ENCODE peak calls at places on chromosomes 16 and 17, in seven cellular contexts. Y is natural killer cell, Q is AG08395, Z is transverse colon, V is T-helper 9 cell, H is HL-60, M is RCC 7860. K is an unnamed sample.

GRCh38 chr16:788399-789126 is at the start of gene CHTF18:
- DNase-seq in Y (peak; percentile 95), Q (peak; percentile 100), Z (peak; percentile 94), V (peak; percentile 93), H (peak; percentile 87), M (peak; percentile 73), K (peak; percentile 97)

GRCh38 chr17:37521821-37522220 is 32.1 kb downstream of the DUSP14 start:
- DNase-seq in Y (no peak), Q (no peak), Z (no peak), V (no peak), H (no peak), M (no peak), K (no peak)

GRCh38 chr17:4536742-4537411 is 18.3 kb downstream of the MYBBP1A start:
- DNase-seq in Y (no peak), Q (peak; percentile 50), Z (no peak), V (no peak), H (peak; percentile 34), M (no peak), K (no peak)

GRCh38 chr16:756428-756827 is 4.1 kb upstream of the MSLN start:
- DNase-seq in Y (no peak), Q (no peak), Z (no peak), V (no peak), H (no peak), M (no peak), K (no peak)

GRCh38 chr16:11057696-11058345 is 113.5 kb downstream of the CLEC16A start:
- DNase-seq in Y (no peak), Q (no peak), Z (no peak), V (no peak), H (no peak), M (no peak), K (no peak)

GRCh38 chr16:57593021-57593420 is 35.4 kb upstream of the ADGRG1 start:
- DNase-seq in Y (no peak), Q (no peak), Z (no peak), V (no peak), H (no peak), M (no peak), K (no peak)

GRCh38 chr16:30700491-30700890 is 1.5 kb downstream of the SRCAP start:
- DNase-seq in Y (no peak), Q (no peak), Z (no peak), V (no peak), H (no peak), M (no peak), K (no peak)

GRCh38 chr17:79100405-79100804 is 25.8 kb downstream of the ENGASE start:
- DNase-seq in Y (no peak), Q (no peak), Z (no peak), V (no peak), H (no peak), M (no peak), K (no peak)

GRCh38 chr17:19546289-19547065 is 12.8 kb downstream of the SLC47A1 start:
- DNase-seq in Y (no peak), Q (no peak), Z (peak; percentile 55), V (no peak), H (peak; percentile 56), M (no peak), K (peak; percentile 70)

GRCh38 chr17:70989301-70989700 is 820.0 kb downstream of the KCNJ2 start:
- DNase-seq in Y (no peak), Q (no peak), Z (no peak), V (no peak), H (no peak), M (no peak), K (no peak)

GRCh38 chr17:27975146-27976011 is 67.1 kb upstream of the NLK start:
- DNase-seq in Y (no peak), Q (no peak), Z (no peak), V (no peak), H (no peak), M (no peak), K (no peak)

GRCh38 chr16:27690604-27691003 is 140.7 kb downstream of the KATNIP start:
- DNase-seq in Y (no peak), Q (peak; percentile 69), Z (peak; percentile 35), V (no peak), H (peak; percentile 49), M (no peak), K (peak; percentile 75)

GRCh38 chr16:84503751-84504395 is 586 bp downstream of the MEAK7 start:
- DNase-seq in Y (no peak), Q (peak; percentile 63), Z (no peak), V (no peak), H (no peak), M (peak; percentile 64), K (no peak)

GRCh38 chr17:3594056-3594810 is 15.0 kb downstream of the TRPV1 start:
- DNase-seq in Y (no peak), Q (peak; percentile 29), Z (no peak), V (no peak), H (no peak), M (no peak), K (no peak)

GRCh38 chr16:12617401-12617819 is 186.3 kb downstream of the CPPED1 start:
- DNase-seq in Y (no peak), Q (no peak), Z (no peak), V (no peak), H (no peak), M (no peak), K (no peak)

GRCh38 chr16:83652898-83653297 is 154.9 kb upstream of the HSBP1 start:
- DNase-seq in Y (no peak), Q (no peak), Z (no peak), V (no peak), H (no peak), M (no peak), K (no peak)

GRCh38 chr17:80428363-80428762 is 13.4 kb downstream of the ENDOV start:
- DNase-seq in Y (no peak), Q (no peak), Z (no peak), V (no peak), H (no peak), M (no peak), K (no peak)

K was measured in Karpas-422.